ENCODE peak calls at places on chromosome 22, in eight cellular contexts. M is IMR-90, K is hepatocyte, T is right atrium auricular region, J is breast epithelium, A is adrenal gland, W is fibroblast of lung, L is endothelial cell of umbilical vein. U is an unnamed sample.

GRCh38 chr22:19815823-19816290 is 38.8 kb downstream of the GNB1L start:
- DNase-seq in M (no peak), K (no peak), T (peak), J (no peak), A (peak), W (no peak), L (no peak), U (no peak)

GRCh38 chr22:19941365-19942070 is at the start of the genes COMT and TXNRD2:
- DNase-seq in M (peak), K (no peak), T (no peak), J (peak), A (no peak), W (peak), L (peak), U (peak)

GRCh38 chr22:28230682-28231081 is 311.6 kb upstream of the PITPNB start:
- DNase-seq in M (peak), K (no peak), T (no peak), J (no peak), A (no peak), W (peak), L (no peak), U (no peak)

GRCh38 chr22:38316340-38317236 is 645 bp downstream of the CSNK1E start:
- DNase-seq in M (peak), K (peak), T (no peak), J (peak), A (no peak), W (peak), L (peak), U (peak)

GRCh38 chr22:47801541-47802245 is 1039.2 kb downstream of the TBC1D22A start:
- DNase-seq in M (no peak), K (no peak), T (no peak), J (peak), A (peak), W (no peak), L (no peak), U (no peak)

GRCh38 chr22:33018232-33018864 is 39.8 kb downstream of the SYN3 start:
- DNase-seq in M (peak), K (peak), T (peak), J (no peak), A (peak), W (peak), L (peak), U (peak)

GRCh38 chr22:30411780-30412179 is 13.8 kb upstream of the MTFP1 start:
- DNase-seq in M (no peak), K (no peak), T (no peak), J (no peak), A (no peak), W (no peak), L (no peak), U (no peak)

GRCh38 chr22:17086750-17087149 is 1.9 kb downstream of the IL17RA start:
- DNase-seq in M (no peak), K (no peak), T (no peak), J (no peak), A (peak), W (no peak), L (no peak), U (no peak)

GRCh38 chr22:40417881-40418280 is 47.5 kb downstream of the SGSM3 start:
- DNase-seq in M (no peak), K (no peak), T (no peak), J (peak), A (no peak), W (no peak), L (no peak), U (no peak)

GRCh38 chr22:47997052-47997568 is 1234.7 kb downstream of the TBC1D22A start:
- DNase-seq in M (no peak), K (no peak), T (no peak), J (no peak), A (no peak), W (no peak), L (no peak), U (no peak)

GRCh38 chr22:37757663-37758062 is 50.1 kb upstream of the GCAT start:
- DNase-seq in M (no peak), K (no peak), T (no peak), J (no peak), A (no peak), W (no peak), L (no peak), U (no peak)

GRCh38 chr22:42830161-42830560 is 26.9 kb downstream of the ARFGAP3 start:
- DNase-seq in M (no peak), K (no peak), T (no peak), J (no peak), A (peak), W (no peak), L (no peak), U (no peak)

GRCh38 chr22:25120093-25120561 is 79.5 kb upstream of the CRYBB3 start:
- DNase-seq in M (no peak), K (peak), T (no peak), J (peak), A (peak), W (no peak), L (peak), U (no peak)

GRCh38 chr22:28799834-28800307 is 498 bp downstream of the XBP1 start:
- DNase-seq in M (peak), K (peak), T (peak), J (peak), A (peak), W (peak), L (peak), U (peak)

GRCh38 chr22:48893288-48894063 is 934.2 kb downstream of the BRD1 start:
- DNase-seq in M (no peak), K (no peak), T (peak), J (no peak), A (peak), W (no peak), L (no peak), U (no peak)

GRCh38 chr22:21451545-21452520 is 15.4 kb upstream of the TMEM191C start:
- DNase-seq in M (no peak), K (no peak), T (peak), J (peak), A (peak), W (no peak), L (no peak), U (no peak)

GRCh38 chr22:23193882-23194281 is 13.6 kb downstream of the BCR start:
- DNase-seq in M (peak), K (no peak), T (no peak), J (no peak), A (no peak), W (peak), L (no peak), U (no peak)

GRCh38 chr22:29727248-29727551 is 7.4 kb downstream of the CABP7 start:
- DNase-seq in M (peak), K (peak), T (no peak), J (no peak), A (no peak), W (no peak), L (peak), U (no peak)

GRCh38 chr22:48315415-48316244 is 1512.0 kb downstream of the BRD1 start:
- DNase-seq in M (no peak), K (no peak), T (no peak), J (no peak), A (no peak), W (no peak), L (no peak), U (peak)

GRCh38 chr22:25488244-25489020 is 76.0 kb upstream of the GRK3 start:
- DNase-seq in M (peak), K (peak), T (no peak), J (peak), A (peak), W (peak), L (peak), U (peak)

GRCh38 chr22:35544189-35544588 is 3.6 kb downstream of the RASD2 start:
- DNase-seq in M (no peak), K (no peak), T (no peak), J (no peak), A (no peak), W (no peak), L (no peak), U (no peak)

GRCh38 chr22:21018314-21018713 is 3.3 kb downstream of the P2RX6 start:
- DNase-seq in M (no peak), K (no peak), T (no peak), J (no peak), A (no peak), W (no peak), L (no peak), U (no peak)

GRCh38 chr22:22207845-22208564 is 36.6 kb upstream of the VPREB1 start:
- DNase-seq in M (peak), K (peak), T (peak), J (no peak), A (peak), W (peak), L (peak), U (no peak)

GRCh38 chr22:21714784-21715183 is 20.8 kb downstream of the YPEL1 start:
- DNase-seq in M (peak), K (no peak), T (no peak), J (no peak), A (no peak), W (no peak), L (no peak), U (no peak)

GRCh38 chr22:29224121-29224858 is 18.6 kb downstream of the EMID1 start:
- DNase-seq in M (no peak), K (peak), T (no peak), J (no peak), A (no peak), W (peak), L (no peak), U (no peak)

GRCh38 chr22:34877506-34877905 is 188.5 kb upstream of the ISX start:
- DNase-seq in M (no peak), K (no peak), T (no peak), J (no peak), A (no peak), W (peak), L (no peak), U (no peak)

GRCh38 chr22:19761022-19761499 is 483 bp downstream of the TBX1 start:
- DNase-seq in M (no peak), K (no peak), T (no peak), J (no peak), A (no peak), W (no peak), L (no peak), U (no peak)

GRCh38 chr22:43345761-43346261 is 2.6 kb upstream of the SCUBE1 start:
- DNase-seq in M (no peak), K (no peak), T (no peak), J (no peak), A (no peak), W (no peak), L (no peak), U (no peak)

GRCh38 chr22:44331881-44332714 is 19.3 kb upstream of the SHISAL1 start:
- DNase-seq in M (peak), K (peak), T (no peak), J (no peak), A (no peak), W (peak), L (no peak), U (no peak)

GRCh38 chr22:29724843-29725242 is 5.0 kb downstream of the CABP7 start:
- DNase-seq in M (no peak), K (no peak), T (no peak), J (no peak), A (no peak), W (no peak), L (no peak), U (no peak)

GRCh38 chr22:18000441-18001039 is 23.8 kb downstream of the MICAL3 start:
- DNase-seq in M (no peak), K (peak), T (no peak), J (peak), A (no peak), W (no peak), L (peak), U (no peak)

GRCh38 chr22:24810043-24810749 is 4.2 kb downstream of the SGSM1 start:
- DNase-seq in M (no peak), K (peak), T (no peak), J (no peak), A (peak), W (no peak), L (peak), U (peak)

GRCh38 chr22:22343603-22344276 is 99.2 kb downstream of the VPREB1 start:
- DNase-seq in M (no peak), K (peak), T (no peak), J (no peak), A (no peak), W (no peak), L (no peak), U (no peak)

GRCh38 chr22:20985720-20986119 is 3.6 kb downstream of the LZTR1 start:
- DNase-seq in M (no peak), K (no peak), T (no peak), J (no peak), A (no peak), W (no peak), L (no peak), U (no peak)

GRCh38 chr22:21980547-21980946 is 2.0 kb downstream of the TOP3B start:
- DNase-seq in M (no peak), K (no peak), T (no peak), J (no peak), A (no peak), W (no peak), L (no peak), U (no peak)

GRCh38 chr22:29457730-29458129 is 19.3 kb downstream of the RFPL1 start:
- DNase-seq in M (peak), K (peak), T (no peak), J (no peak), A (peak), W (peak), L (peak), U (no peak)

GRCh38 chr22:35051034-35051535 is 14.9 kb upstream of the ISX start:
- DNase-seq in M (no peak), K (no peak), T (no peak), J (no peak), A (no peak), W (no peak), L (no peak), U (no peak)

GRCh38 chr22:46626356-46626755 is 6.2 kb downstream of the GRAMD4 start:
- DNase-seq in M (no peak), K (no peak), T (no peak), J (no peak), A (no peak), W (no peak), L (no peak), U (no peak)

GRCh38 chr22:42172385-42173172 is 42.0 kb upstream of the CYP2D6 start:
- DNase-seq in M (peak), K (peak), T (no peak), J (no peak), A (peak), W (peak), L (no peak), U (no peak)

GRCh38 chr22:50473088-50473487 is 1.7 kb downstream of the SBF1 start:
- DNase-seq in M (no peak), K (no peak), T (no peak), J (no peak), A (no peak), W (no peak), L (no peak), U (no peak)

GRCh38 chr22:50469377-50470305 is 5.2 kb downstream of the SBF1 start:
- DNase-seq in M (peak), K (peak), T (no peak), J (no peak), A (peak), W (peak), L (no peak), U (no peak)

GRCh38 chr22:50471962-50472361 is 2.9 kb downstream of the SBF1 start:
- DNase-seq in M (no peak), K (no peak), T (no peak), J (no peak), A (no peak), W (no peak), L (no peak), U (no peak)

GRCh38 chr22:50470491-50470890 is 4.3 kb downstream of the SBF1 start:
- DNase-seq in M (no peak), K (no peak), T (no peak), J (no peak), A (no peak), W (no peak), L (no peak), U (no peak)

DNA sequence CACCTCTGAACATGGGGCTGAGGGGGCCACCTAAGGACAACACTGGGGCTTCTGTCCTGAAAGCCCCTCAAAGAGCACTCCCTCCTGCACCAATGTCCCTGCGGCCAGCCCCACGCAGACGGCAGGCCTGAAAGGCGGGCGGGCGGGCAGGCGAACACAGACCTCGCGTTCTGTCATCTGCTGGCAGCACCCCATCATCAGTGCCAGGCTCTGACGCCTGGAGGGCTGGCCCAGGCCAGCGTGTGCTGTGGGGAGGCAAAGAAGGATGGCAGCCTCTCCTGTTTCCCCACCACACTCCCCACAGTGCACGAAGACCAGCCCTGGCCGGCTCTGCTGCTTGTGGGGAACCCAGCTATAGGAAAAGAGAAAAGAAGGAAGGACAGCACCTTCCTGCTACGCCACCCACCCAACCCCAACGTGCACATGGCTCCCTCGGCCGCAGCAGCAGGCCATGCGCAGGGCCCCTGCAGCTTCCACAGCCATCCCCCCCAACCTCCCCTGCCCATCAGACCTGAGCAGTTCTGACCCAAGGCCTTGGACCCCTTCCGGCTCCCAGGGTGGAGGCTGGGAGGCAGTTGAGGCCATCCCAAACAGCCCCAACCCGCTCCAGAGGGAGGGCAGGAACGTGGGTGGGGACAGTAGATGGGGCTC is 3.5 kb downstream of the SBF1 start:
- DNase-seq in M (no peak), K (no peak), T (no peak), J (no peak), A (peak), W (no peak), L (no peak), U (peak)
- H3K4me3 ChIP-seq in M (no peak), K (no peak), T (no peak), J (no peak), A (no peak), W (no peak), L (no peak), U (peak)

DNA sequence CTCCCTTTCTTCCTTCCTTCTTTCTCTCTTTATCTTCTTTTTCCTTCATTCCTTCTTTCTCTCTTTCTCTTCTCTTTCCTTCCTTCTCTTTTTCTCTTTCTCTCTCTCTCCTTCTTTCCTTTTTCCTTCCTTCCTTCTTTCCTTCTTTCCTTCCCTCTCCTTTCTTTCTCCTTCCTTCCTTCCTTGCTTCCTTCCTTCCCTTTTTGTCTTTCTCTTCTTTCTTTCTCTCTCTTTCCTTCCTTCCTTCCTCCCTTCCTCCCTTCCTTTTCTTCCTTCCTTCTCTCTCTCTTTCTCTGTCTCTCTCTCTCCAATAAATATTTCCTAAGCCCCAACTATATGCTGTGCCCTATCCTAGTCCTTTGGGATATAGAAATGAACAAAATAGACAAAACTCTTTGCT is 60.5 kb downstream of the CACNG2 start:
- DNase-seq in M (no peak), K (no peak), T (no peak), J (no peak), A (no peak), W (no peak), L (no peak), U (no peak)
- TF ChIP-seq CTCF in M (no peak), K (no peak), T (no peak), J (no peak), A (no peak), W (no peak), L (no peak), U (no peak)

DNA sequence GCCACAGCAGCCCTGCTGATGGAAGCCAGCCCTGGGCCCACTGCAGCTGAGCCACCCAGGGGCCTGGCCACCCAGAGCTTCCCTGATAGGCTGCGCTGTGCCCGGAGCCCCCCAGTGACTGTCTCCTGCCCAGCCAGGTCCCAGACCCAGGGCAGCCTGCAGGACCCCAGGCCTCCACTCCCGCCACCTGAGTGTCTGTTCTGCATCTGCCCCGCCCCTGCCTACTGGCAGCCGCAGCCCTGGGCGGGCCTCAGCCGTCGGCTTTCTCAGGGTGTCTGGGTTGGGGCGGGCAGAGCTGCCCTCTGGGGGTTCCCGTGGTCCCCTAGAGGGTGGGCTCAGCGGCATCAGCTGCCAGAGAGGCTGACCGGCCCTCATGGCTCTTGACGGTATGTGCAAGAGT is 12.5 kb upstream of the PIM3 start:
- DNase-seq in M (no peak), K (no peak), T (no peak), J (no peak), A (no peak), W (no peak), L (no peak), U (no peak)
- H3K27ac ChIP-seq in M (no peak), K (peak), T (no peak), J (peak), A (no peak), W (no peak), L (no peak), U (no peak)

GRCh38 chr22:26553056-26553752 is 36.7 kb downstream of the TPST2 start:
- DNase-seq in M (peak), K (no peak), T (no peak), J (no peak), A (no peak), W (peak), L (peak), U (no peak)
- H3K4me3 ChIP-seq in M (no peak), K (no peak), T (no peak), J (no peak), A (no peak), W (peak), L (no peak), U (no peak)

GRCh38 chr22:45502215-45503070 is at the start of gene FBLN1:
- DNase-seq in M (no peak), K (peak), T (no peak), J (no peak), A (no peak), W (peak), L (no peak), U (no peak)
- TF ChIP-seq CTCF in M (peak), K (peak), T (peak), J (no peak), A (no peak), W (peak), L (no peak), U (no peak)